ENCODE peak calls at places on chromosome X, in six cellular contexts. A, E, B, N, F and U are unnamed samples.

GRCh38 chrX:19839770-19840254 is 47.6 kb downstream of the SH3KBP1 start:
- DNase-seq in A (peak), E (no peak), B (no peak), N (no peak), F (no peak), U (peak)

GRCh38 chrX:134512566-134512965 is 52.6 kb downstream of the HPRT1 start:
- DNase-seq in A (no peak), E (no peak), B (no peak), N (no peak), F (no peak), U (no peak)

GRCh38 chrX:14832591-14832990 is 40.3 kb downstream of the FANCB start:
- DNase-seq in A (no peak), E (no peak), B (no peak), N (no peak), F (no peak), U (no peak)

GRCh38 chrX:16882702-16883486 is 12.7 kb upstream of the RBBP7 start:
- DNase-seq in A (peak), E (peak), B (peak), N (peak), F (peak), U (no peak)

GRCh38 chrX:48676893-48677270 is 6.7 kb upstream of the WAS start:
- DNase-seq in A (no peak), E (no peak), B (no peak), N (no peak), F (peak), U (no peak)

GRCh38 chrX:18886344-18887161 is 97.4 kb downstream of the PHKA2 start:
- DNase-seq in A (peak), E (peak), B (peak), N (peak), F (peak), U (no peak)

GRCh38 chrX:9320940-9321339 is 143.9 kb upstream of the TBL1X start:
- DNase-seq in A (no peak), E (no peak), B (no peak), N (no peak), F (no peak), U (no peak)

GRCh38 chrX:70998402-70999027 is 67.6 kb upstream of the SLC7A3 start:
- DNase-seq in A (no peak), E (no peak), B (peak), N (peak), F (no peak), U (no peak)

GRCh38 chrX:84046403-84046984 is 141.5 kb downstream of the RPS6KA6 start:
- DNase-seq in A (no peak), E (no peak), B (peak), N (peak), F (peak), U (no peak)

GRCh38 chrX:129695937-129696336 is 41.2 kb upstream of the APLN start:
- DNase-seq in A (no peak), E (no peak), B (no peak), N (no peak), F (no peak), U (no peak)

GRCh38 chrX:111164728-111165127 is 68.7 kb downstream of the PAK3 start:
- DNase-seq in A (no peak), E (no peak), B (no peak), N (no peak), F (peak), U (no peak)

GRCh38 chrX:72498782-72499181 is 73.9 kb downstream of the HDAC8 start:
- DNase-seq in A (no peak), E (no peak), B (no peak), N (no peak), F (no peak), U (no peak)

GRCh38 chrX:13110427-13111324 is 66.3 kb upstream of the FAM9C start:
- DNase-seq in A (peak), E (no peak), B (no peak), N (no peak), F (no peak), U (no peak)

GRCh38 chrX:100636321-100636991 is at the start of gene TSPAN6:
- DNase-seq in A (no peak), E (peak), B (peak), N (peak), F (peak), U (no peak)

GRCh38 chrX:65697173-65697572 is 29.7 kb downstream of the MSN start:
- DNase-seq in A (peak), E (no peak), B (no peak), N (no peak), F (no peak), U (no peak)

GRCh38 chrX:44162964-44163475 is 180.5 kb downstream of the EFHC2 start:
- DNase-seq in A (no peak), E (no peak), B (no peak), N (no peak), F (no peak), U (no peak)

GRCh38 chrX:16612257-16612987 is 37.5 kb upstream of the S100G start:
- DNase-seq in A (no peak), E (no peak), B (no peak), N (no peak), F (peak), U (no peak)

GRCh38 chrX:140524556-140524955 is 19.7 kb upstream of the SOX3 start:
- DNase-seq in A (no peak), E (no peak), B (no peak), N (no peak), F (no peak), U (no peak)

GRCh38 chrX:28135378-28136047 is 154.3 kb upstream of the DCAF8L1 start:
- DNase-seq in A (no peak), E (no peak), B (no peak), N (no peak), F (no peak), U (no peak)

GRCh38 chrX:42807393-42807792 is 29.4 kb upstream of the PPP1R2C start:
- DNase-seq in A (no peak), E (no peak), B (no peak), N (no peak), F (no peak), U (no peak)

GRCh38 chrX:11890843-11891514 is 132.9 kb downstream of the MSL3 start:
- DNase-seq in A (peak), E (no peak), B (no peak), N (no peak), F (no peak), U (no peak)

GRCh38 chrX:67585401-67585800 is 41.6 kb downstream of the AR start:
- DNase-seq in A (no peak), E (no peak), B (no peak), N (no peak), F (no peak), U (no peak)

GRCh38 chrX:110315541-110315940 is 2.3 kb downstream of the AMMECR1 start:
- DNase-seq in A (no peak), E (no peak), B (no peak), N (no peak), F (no peak), U (no peak)